ENCODE peak calls at places on chromosomes 7 and 10, in six cellular contexts. One of them, this sample, is unnamed.

GRCh38 chr7:34842782-34843181 is 184.8 kb downstream of the NPSR1 start:
- DNase-seq in PC-3: no peak
- DNase-seq in heart left ventricle: no peak
- DNase-seq in OCI-LY7: no peak
- DNase-seq in CD8-positive, alpha-beta T cell: no peak
- DNase-seq in CD8-positive, alpha-beta memory T cell: no peak
- DNase-seq in this sample: no peak

GRCh38 chr7:22296916-22297315 is 60.0 kb downstream of the RAPGEF5 start:
- DNase-seq in PC-3: peak; percentile 8
- DNase-seq in heart left ventricle: no peak
- DNase-seq in OCI-LY7: no peak
- DNase-seq in CD8-positive, alpha-beta T cell: no peak
- DNase-seq in CD8-positive, alpha-beta memory T cell: no peak
- DNase-seq in this sample: no peak

GRCh38 chr7:83559887-83560286 is 89.1 kb downstream of the SEMA3E start:
- DNase-seq in PC-3: no peak
- DNase-seq in heart left ventricle: no peak
- DNase-seq in OCI-LY7: no peak
- DNase-seq in CD8-positive, alpha-beta T cell: no peak
- DNase-seq in CD8-positive, alpha-beta memory T cell: no peak
- DNase-seq in this sample: no peak

GRCh38 chr7:158810846-158811245 is 18.5 kb downstream of the ESYT2 start:
- DNase-seq in PC-3: no peak
- DNase-seq in heart left ventricle: no peak
- DNase-seq in OCI-LY7: no peak
- DNase-seq in CD8-positive, alpha-beta T cell: no peak
- DNase-seq in CD8-positive, alpha-beta memory T cell: no peak
- DNase-seq in this sample: no peak

GRCh38 chr10:114362831-114363355 is 41.4 kb downstream of the AFAP1L2 start:
- DNase-seq in PC-3: no peak
- DNase-seq in heart left ventricle: no peak
- DNase-seq in OCI-LY7: no peak
- DNase-seq in CD8-positive, alpha-beta T cell: no peak
- DNase-seq in CD8-positive, alpha-beta memory T cell: no peak
- DNase-seq in this sample: no peak

GRCh38 chr7:77855371-77856083 is 57.0 kb downstream of the PHTF2 start:
- DNase-seq in PC-3: no peak
- DNase-seq in heart left ventricle: peak; percentile 15
- DNase-seq in OCI-LY7: no peak
- DNase-seq in CD8-positive, alpha-beta T cell: no peak
- DNase-seq in CD8-positive, alpha-beta memory T cell: no peak
- DNase-seq in this sample: peak; percentile 73

GRCh38 chr10:72186633-72187330 is 29.0 kb upstream of the ANAPC16 start:
- DNase-seq in PC-3: no peak
- DNase-seq in heart left ventricle: peak; percentile 57
- DNase-seq in OCI-LY7: no peak
- DNase-seq in CD8-positive, alpha-beta T cell: no peak
- DNase-seq in CD8-positive, alpha-beta memory T cell: no peak
- DNase-seq in this sample: no peak

GRCh38 chr7:98619450-98620321 is 2.6 kb downstream of the NPTX2 start:
- DNase-seq in PC-3: no peak
- DNase-seq in heart left ventricle: no peak
- DNase-seq in OCI-LY7: no peak
- DNase-seq in CD8-positive, alpha-beta T cell: no peak
- DNase-seq in CD8-positive, alpha-beta memory T cell: no peak
- DNase-seq in this sample: no peak

GRCh38 chr10:33290286-33291052 is 44.0 kb downstream of the NRP1 start:
- DNase-seq in PC-3: no peak
- DNase-seq in heart left ventricle: no peak
- DNase-seq in OCI-LY7: no peak
- DNase-seq in CD8-positive, alpha-beta T cell: no peak
- DNase-seq in CD8-positive, alpha-beta memory T cell: no peak
- DNase-seq in this sample: no peak

GRCh38 chr7:121202125-121202524 is 126.7 kb upstream of the WNT16 start:
- DNase-seq in PC-3: no peak
- DNase-seq in heart left ventricle: no peak
- DNase-seq in OCI-LY7: no peak
- DNase-seq in CD8-positive, alpha-beta T cell: no peak
- DNase-seq in CD8-positive, alpha-beta memory T cell: no peak
- DNase-seq in this sample: no peak

GRCh38 chr10:33477291-33478088 is 143.0 kb upstream of the NRP1 start:
- DNase-seq in PC-3: no peak
- DNase-seq in heart left ventricle: no peak
- DNase-seq in OCI-LY7: no peak
- DNase-seq in CD8-positive, alpha-beta T cell: no peak
- DNase-seq in CD8-positive, alpha-beta memory T cell: no peak
- DNase-seq in this sample: no peak

GRCh38 chr7:151039850-151040548 is 8.3 kb upstream of the ASIC3 start:
- DNase-seq in PC-3: no peak
- DNase-seq in heart left ventricle: no peak
- DNase-seq in OCI-LY7: no peak
- DNase-seq in CD8-positive, alpha-beta T cell: no peak
- DNase-seq in CD8-positive, alpha-beta memory T cell: no peak
- DNase-seq in this sample: no peak

GRCh38 chr7:159024280-159024951 is 120.3 kb downstream of the VIPR2 start:
- DNase-seq in PC-3: peak; percentile 63
- DNase-seq in heart left ventricle: no peak
- DNase-seq in OCI-LY7: no peak
- DNase-seq in CD8-positive, alpha-beta T cell: no peak
- DNase-seq in CD8-positive, alpha-beta memory T cell: no peak
- DNase-seq in this sample: no peak

GRCh38 chr7:99693427-99694200 is 13.8 kb upstream of the CYP3A5 start:
- DNase-seq in PC-3: no peak
- DNase-seq in heart left ventricle: no peak
- DNase-seq in OCI-LY7: no peak
- DNase-seq in CD8-positive, alpha-beta T cell: no peak
- DNase-seq in CD8-positive, alpha-beta memory T cell: no peak
- DNase-seq in this sample: no peak

GRCh38 chr7:19369806-19370205 is 224.6 kb upstream of the FERD3L start:
- DNase-seq in PC-3: no peak
- DNase-seq in heart left ventricle: no peak
- DNase-seq in OCI-LY7: no peak
- DNase-seq in CD8-positive, alpha-beta T cell: no peak
- DNase-seq in CD8-positive, alpha-beta memory T cell: no peak
- DNase-seq in this sample: no peak

GRCh38 chr7:24129597-24129996 is 154.4 kb upstream of the NPY start:
- DNase-seq in PC-3: peak; percentile 68
- DNase-seq in heart left ventricle: no peak
- DNase-seq in OCI-LY7: no peak
- DNase-seq in CD8-positive, alpha-beta T cell: no peak
- DNase-seq in CD8-positive, alpha-beta memory T cell: no peak
- DNase-seq in this sample: no peak

GRCh38 chr7:142611566-142612250 is 137.6 kb upstream of the PRSS1 start:
- DNase-seq in PC-3: no peak
- DNase-seq in heart left ventricle: no peak
- DNase-seq in OCI-LY7: no peak
- DNase-seq in CD8-positive, alpha-beta T cell: no peak
- DNase-seq in CD8-positive, alpha-beta memory T cell: no peak
- DNase-seq in this sample: no peak

GRCh38 chr7:142616121-142616643 is 133.1 kb upstream of the PRSS1 start:
- DNase-seq in PC-3: no peak
- DNase-seq in heart left ventricle: no peak
- DNase-seq in OCI-LY7: no peak
- DNase-seq in CD8-positive, alpha-beta T cell: no peak
- DNase-seq in CD8-positive, alpha-beta memory T cell: no peak
- DNase-seq in this sample: no peak

GRCh38 chr7:142612264-142612881 is 136.9 kb upstream of the PRSS1 start:
- DNase-seq in PC-3: peak; percentile 49
- DNase-seq in heart left ventricle: no peak
- DNase-seq in OCI-LY7: no peak
- DNase-seq in CD8-positive, alpha-beta T cell: no peak
- DNase-seq in CD8-positive, alpha-beta memory T cell: no peak
- DNase-seq in this sample: no peak

GRCh38 chr7:142615508-142615907 is 133.8 kb upstream of the PRSS1 start:
- DNase-seq in PC-3: no peak
- DNase-seq in heart left ventricle: no peak
- DNase-seq in OCI-LY7: no peak
- DNase-seq in CD8-positive, alpha-beta T cell: no peak
- DNase-seq in CD8-positive, alpha-beta memory T cell: no peak
- DNase-seq in this sample: no peak

DNA sequence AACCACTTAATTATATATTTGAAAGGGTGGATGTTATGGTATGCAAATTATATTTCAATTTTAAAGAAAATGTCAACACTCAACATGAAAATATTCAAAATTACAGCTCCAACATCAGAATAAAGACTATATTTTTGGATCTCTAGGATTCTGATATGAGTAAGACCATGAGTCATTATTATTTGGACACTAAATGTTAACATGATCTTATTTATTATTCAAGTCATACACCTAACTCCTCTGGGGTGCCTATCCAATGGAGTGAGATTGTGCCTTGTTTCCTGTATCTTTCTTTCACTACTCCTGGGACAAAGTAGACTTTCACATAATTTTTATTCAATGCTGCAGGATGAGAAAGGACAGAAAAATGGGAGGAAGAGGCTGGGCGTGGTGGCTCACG is 135.2 kb upstream of the PRSS1 start:
- DNase-seq in PC-3: peak; percentile 66
- DNase-seq in heart left ventricle: no peak
- DNase-seq in OCI-LY7: no peak
- DNase-seq in CD8-positive, alpha-beta T cell: no peak
- DNase-seq in CD8-positive, alpha-beta memory T cell: no peak
- DNase-seq in this sample: no peak
- H3K27ac ChIP-seq in PC-3: peak overlapping the region; percentile 36
- H3K27ac ChIP-seq in heart left ventricle: no peak overlapping the region
- H3K27ac ChIP-seq in OCI-LY7: no peak overlapping the region
- H3K27ac ChIP-seq in CD8-positive, alpha-beta T cell: no peak overlapping the region
- H3K27ac ChIP-seq in CD8-positive, alpha-beta memory T cell: no peak overlapping the region
- H3K27ac ChIP-seq in this sample: no peak overlapping the region

GRCh38 chr7:1942704-1943294 is 272.7 kb downstream of the ELFN1 start:
- DNase-seq in PC-3: no peak
- DNase-seq in heart left ventricle: no peak
- DNase-seq in OCI-LY7: no peak
- DNase-seq in CD8-positive, alpha-beta T cell: no peak
- DNase-seq in CD8-positive, alpha-beta memory T cell: no peak
- DNase-seq in this sample: no peak

GRCh38 chr7:1942026-1942703 is 272.1 kb downstream of the ELFN1 start:
- DNase-seq in PC-3: no peak
- DNase-seq in heart left ventricle: no peak
- DNase-seq in OCI-LY7: no peak
- DNase-seq in CD8-positive, alpha-beta T cell: no peak
- DNase-seq in CD8-positive, alpha-beta memory T cell: no peak
- DNase-seq in this sample: no peak

GRCh38 chr7:1940402-1940786 is 270.3 kb downstream of the ELFN1 start:
- DNase-seq in PC-3: no peak
- DNase-seq in heart left ventricle: peak; percentile 55
- DNase-seq in OCI-LY7: peak; percentile 80
- DNase-seq in CD8-positive, alpha-beta T cell: peak; percentile 84
- DNase-seq in CD8-positive, alpha-beta memory T cell: peak; percentile 96
- DNase-seq in this sample: peak; percentile 92

GRCh38 chr7:1940863-1941262 is 270.8 kb downstream of the ELFN1 start:
- DNase-seq in PC-3: no peak
- DNase-seq in heart left ventricle: no peak
- DNase-seq in OCI-LY7: peak; percentile 25
- DNase-seq in CD8-positive, alpha-beta T cell: no peak
- DNase-seq in CD8-positive, alpha-beta memory T cell: no peak
- DNase-seq in this sample: no peak

GRCh38 chr7:1941464-1942025 is 271.5 kb downstream of the ELFN1 start:
- DNase-seq in PC-3: no peak
- DNase-seq in heart left ventricle: no peak
- DNase-seq in OCI-LY7: no peak
- DNase-seq in CD8-positive, alpha-beta T cell: no peak
- DNase-seq in CD8-positive, alpha-beta memory T cell: no peak
- DNase-seq in this sample: no peak
- H3K27ac ChIP-seq in PC-3: no peak overlapping the region
- H3K27ac ChIP-seq in heart left ventricle: no peak overlapping the region
- H3K27ac ChIP-seq in OCI-LY7: no peak overlapping the region
- H3K27ac ChIP-seq in CD8-positive, alpha-beta T cell: peak overlapping the region; percentile 95
- H3K27ac ChIP-seq in CD8-positive, alpha-beta memory T cell: no peak overlapping the region
- H3K27ac ChIP-seq in this sample: no peak overlapping the region

DNA sequence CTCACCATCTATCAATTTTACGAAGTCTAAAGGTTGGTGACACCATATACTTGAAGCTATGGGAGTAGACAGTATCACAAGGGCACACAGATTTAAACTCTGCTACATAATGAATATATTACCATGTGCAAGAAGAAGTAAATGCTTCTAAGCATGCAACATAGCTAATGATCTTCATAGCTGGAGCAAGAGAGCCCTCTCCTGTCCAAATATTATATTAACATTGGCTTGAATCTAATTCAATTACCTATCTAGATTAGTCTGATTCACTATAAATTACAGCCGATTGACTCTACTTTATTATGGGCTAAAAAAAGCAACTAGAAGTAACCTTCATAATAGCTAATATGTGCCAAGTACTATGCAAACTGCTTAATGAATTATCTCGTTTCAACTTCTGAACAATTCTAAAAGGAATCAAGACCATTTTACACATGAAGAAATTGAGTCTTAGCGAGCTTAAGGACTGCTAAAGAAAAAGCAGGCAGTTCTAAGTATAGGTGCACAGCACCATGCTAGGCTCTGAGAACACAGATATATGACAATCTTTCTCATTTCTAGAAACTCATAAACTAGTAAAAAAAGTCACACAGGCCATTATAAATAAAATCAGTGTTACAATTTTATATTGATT is 21.9 kb downstream of the FRA10AC1 start:
- DNase-seq in PC-3: peak; percentile 78
- DNase-seq in heart left ventricle: no peak
- DNase-seq in OCI-LY7: peak; percentile 70
- DNase-seq in CD8-positive, alpha-beta T cell: no peak
- DNase-seq in CD8-positive, alpha-beta memory T cell: no peak
- DNase-seq in this sample: no peak
- H3K27ac ChIP-seq in PC-3: no peak overlapping the region
- H3K27ac ChIP-seq in heart left ventricle: no peak overlapping the region
- H3K27ac ChIP-seq in OCI-LY7: no peak overlapping the region
- H3K27ac ChIP-seq in CD8-positive, alpha-beta T cell: no peak overlapping the region
- H3K27ac ChIP-seq in CD8-positive, alpha-beta memory T cell: no peak overlapping the region
- H3K27ac ChIP-seq in this sample: no peak overlapping the region

GRCh38 chr7:157380416-157380815 is 43.6 kb downstream of the DNAJB6 start:
- DNase-seq in PC-3: no peak
- DNase-seq in heart left ventricle: no peak
- DNase-seq in OCI-LY7: no peak
- DNase-seq in CD8-positive, alpha-beta T cell: no peak
- DNase-seq in CD8-positive, alpha-beta memory T cell: no peak
- DNase-seq in this sample: no peak

GRCh38 chr7:157383868-157384267 is 47.1 kb downstream of the DNAJB6 start:
- DNase-seq in PC-3: peak; percentile 59
- DNase-seq in heart left ventricle: no peak
- DNase-seq in OCI-LY7: no peak
- DNase-seq in CD8-positive, alpha-beta T cell: no peak
- DNase-seq in CD8-positive, alpha-beta memory T cell: no peak
- DNase-seq in this sample: no peak

GRCh38 chr7:157386979-157387800 is 50.4 kb downstream of the DNAJB6 start:
- DNase-seq in PC-3: peak; percentile 83
- DNase-seq in heart left ventricle: peak; percentile 85
- DNase-seq in OCI-LY7: peak; percentile 91
- DNase-seq in CD8-positive, alpha-beta T cell: peak; percentile 76
- DNase-seq in CD8-positive, alpha-beta memory T cell: peak; percentile 78
- DNase-seq in this sample: peak; percentile 80

GRCh38 chr7:157379493-157379892 is 42.7 kb downstream of the DNAJB6 start:
- DNase-seq in PC-3: no peak
- DNase-seq in heart left ventricle: no peak
- DNase-seq in OCI-LY7: no peak
- DNase-seq in CD8-positive, alpha-beta T cell: no peak
- DNase-seq in CD8-positive, alpha-beta memory T cell: no peak
- DNase-seq in this sample: no peak

DNA sequence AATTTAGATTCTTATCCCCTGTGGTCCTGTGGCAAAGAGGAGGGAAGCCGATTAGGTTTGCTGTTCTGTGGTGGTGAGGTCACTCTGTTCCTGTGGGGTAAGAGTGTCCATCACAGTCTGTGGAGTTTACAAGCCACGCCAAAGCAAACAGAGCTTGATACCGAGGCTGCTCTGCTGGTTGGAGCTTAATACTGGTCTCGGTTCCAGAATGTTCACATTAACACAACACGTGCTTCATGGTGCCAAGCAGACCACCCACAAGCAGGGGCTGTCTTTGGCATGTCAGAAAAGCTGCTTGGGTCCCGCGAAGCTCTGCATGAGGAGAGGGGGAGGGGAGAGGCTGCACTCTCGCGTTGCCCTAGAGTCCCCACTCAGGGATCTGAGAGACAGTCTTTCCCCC is 47.5 kb downstream of the DNAJB6 start:
- DNase-seq in PC-3: peak; percentile 74
- DNase-seq in heart left ventricle: no peak
- DNase-seq in OCI-LY7: no peak
- DNase-seq in CD8-positive, alpha-beta T cell: no peak
- DNase-seq in CD8-positive, alpha-beta memory T cell: no peak
- DNase-seq in this sample: no peak
- H3K27ac ChIP-seq in PC-3: peak overlapping the region; percentile 85
- H3K27ac ChIP-seq in heart left ventricle: no peak overlapping the region
- H3K27ac ChIP-seq in OCI-LY7: no peak overlapping the region
- H3K27ac ChIP-seq in CD8-positive, alpha-beta T cell: no peak overlapping the region
- H3K27ac ChIP-seq in CD8-positive, alpha-beta memory T cell: no peak overlapping the region
- H3K27ac ChIP-seq in this sample: no peak overlapping the region

This sample was measured in upper lobe of right lung.